ENCODE peak calls at places on chromosome 2, in five cellular contexts. R is HepG2, V is K562, P is H1, C is GM12878. O is an unnamed sample.

GRCh38 chr2:133377599-133377998 is 190.7 kb downstream of the NCKAP5 start:
- DNase-seq in C (no peak), R (no peak), V (no peak), P (peak), O (peak)

GRCh38 chr2:54666131-54666637 is 57.3 kb upstream of the EML6 start:
- DNase-seq in C (no peak), R (peak), V (no peak), P (no peak), O (no peak)

GRCh38 chr2:29725610-29726009 is 195.8 kb downstream of the ALK start:
- DNase-seq in R (no peak), P (no peak), V (no peak), C (no peak), O (no peak)

GRCh38 chr2:1567556-1568344 is 154.5 kb downstream of the TPO start:
- DNase-seq in V (no peak), P (no peak), C (no peak), R (no peak), O (no peak)

GRCh38 chr2:45821558-45822271 is 170.2 kb downstream of the PRKCE start:
- DNase-seq in C (no peak), V (no peak), P (no peak), R (peak), O (no peak)

GRCh38 chr2:179612108-179612507 is 249.3 kb downstream of the ZNF385B start:
- DNase-seq in P (no peak), R (no peak), C (no peak), V (no peak), O (no peak)

GRCh38 chr2:107358362-107358761 is 468.3 kb upstream of the RGPD4 start:
- DNase-seq in C (no peak), R (no peak), V (no peak), P (no peak), O (no peak)

GRCh38 chr2:208222351-208222750 is 32.5 kb downstream of the IDH1 start:
- DNase-seq in V (peak), R (no peak), C (no peak), P (no peak), O (no peak)

GRCh38 chr2:55431982-55432627 is 12.4 kb upstream of the CCDC88A start:
- DNase-seq in R (peak), C (no peak), V (peak), P (no peak), O (no peak)

GRCh38 chr2:40062381-40062780 is 283.3 kb upstream of the THUMPD2 start:
- DNase-seq in R (no peak), V (no peak), P (no peak), C (no peak), O (no peak)

GRCh38 chr2:233076749-233077148 is 16.6 kb downstream of the INPP5D start:
- DNase-seq in C (no peak), V (no peak), R (no peak), P (no peak), O (no peak)

GRCh38 chr2:161217597-161218185 is 57.5 kb downstream of the TANK start:
- DNase-seq in V (no peak), R (no peak), P (no peak), C (no peak), O (no peak)

GRCh38 chr2:239917128-239917956 is 107.8 kb downstream of the NDUFA10 start:
- DNase-seq in V (no peak), R (no peak), C (no peak), P (no peak), O (no peak)

GRCh38 chr2:213476641-213477040 is 192.4 kb downstream of the SPAG16 start:
- DNase-seq in R (no peak), C (no peak), P (no peak), V (no peak), O (no peak)

GRCh38 chr2:3669656-3670055 is 11.7 kb downstream of the ALLC start:
- DNase-seq in R (no peak), P (no peak), V (no peak), C (no peak), O (no peak)

DNA sequence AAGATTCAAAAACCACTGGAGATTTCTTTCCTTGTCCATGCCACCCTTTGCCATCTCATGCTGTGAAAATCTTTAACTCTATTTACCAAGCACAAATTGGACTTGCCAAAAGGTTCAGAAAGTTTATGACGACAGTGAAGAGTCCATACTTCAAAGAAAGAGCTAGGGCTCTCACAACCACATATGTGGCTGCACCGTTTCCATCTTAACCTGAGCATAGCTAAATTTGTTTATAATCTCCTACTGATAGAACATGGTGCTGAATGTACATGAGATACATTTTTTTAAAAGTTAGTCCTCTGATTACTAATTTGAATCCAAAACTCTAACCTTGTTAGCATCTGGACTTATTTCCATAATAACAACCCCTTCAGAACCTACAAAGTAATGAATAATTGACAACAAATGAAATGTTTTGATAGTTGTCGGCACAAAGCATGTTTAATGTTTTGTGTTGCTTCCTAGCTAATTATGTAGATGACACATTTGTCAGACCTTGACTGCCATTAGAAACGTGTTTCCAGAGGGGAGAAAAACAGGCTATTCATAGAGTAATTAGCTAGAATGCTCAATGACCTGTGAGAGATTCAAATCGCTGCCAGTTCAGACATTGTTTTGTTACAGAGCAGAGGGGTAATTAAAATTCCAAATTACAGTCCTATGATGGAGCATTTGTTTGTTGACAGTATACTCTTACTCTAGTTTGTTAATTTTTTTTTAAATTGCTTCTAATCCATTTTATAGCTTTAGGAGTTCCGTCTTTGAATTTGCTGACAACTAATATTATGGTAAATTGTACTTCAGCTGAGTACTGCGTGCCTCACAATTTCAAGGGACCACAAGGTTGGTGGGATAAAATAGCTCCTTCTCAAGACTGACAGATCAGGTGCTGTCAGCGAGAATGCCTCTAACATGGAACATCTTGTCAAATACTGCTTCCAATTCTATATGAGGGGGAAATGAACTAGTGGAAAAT is 31.8 kb downstream of the ARHGAP15 start:
- DNase-seq in V (no peak), C (no peak), R (no peak), P (no peak), O (no peak)
- TF ChIP-seq ATF2 in V (no peak), C (no peak), R (no peak), P (no peak), O (no peak)

GRCh38 chr2:153043385-153043784 is 325.0 kb downstream of the ARL6IP6 start:
- DNase-seq in R (no peak), P (no peak), V (no peak), C (no peak), O (no peak)

DNA sequence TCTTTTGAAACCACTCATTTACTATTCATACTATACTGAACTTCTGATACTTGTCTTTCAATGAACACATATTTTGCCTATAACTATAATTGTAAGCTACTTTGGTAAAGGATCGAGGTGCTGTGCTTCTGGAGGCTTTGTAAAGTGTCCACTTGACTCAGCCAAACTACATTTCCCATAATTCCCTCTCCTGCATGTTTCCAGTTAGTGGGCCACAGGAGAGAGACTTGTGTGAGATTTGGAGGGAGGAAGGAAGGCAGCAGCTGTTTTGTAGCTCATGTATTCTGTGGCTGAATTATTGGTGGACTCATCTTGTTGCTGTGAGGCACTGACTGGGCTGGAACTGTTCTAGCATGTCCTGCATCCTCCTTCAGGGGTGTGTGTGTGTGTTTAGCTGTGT is 328.8 kb downstream of the ARL6IP6 start:
- DNase-seq in C (no peak), R (no peak), V (no peak), P (no peak), O (no peak)
- TF ChIP-seq ATF2 in C (no peak), R (no peak), V (no peak), P (no peak), O (no peak)

GRCh38 chr2:25419678-25420242 is 78.0 kb upstream of the DNMT3A start:
- DNase-seq in P (no peak), C (peak), V (no peak), R (no peak), O (no peak)

GRCh38 chr2:25418944-25419677 is 77.4 kb upstream of the DNMT3A start:
- DNase-seq in V (no peak), C (peak), R (no peak), P (no peak), O (no peak)

GRCh38 chr2:25420820-25421237 is 79.1 kb upstream of the DNMT3A start:
- DNase-seq in V (no peak), C (peak), P (no peak), R (no peak), O (no peak)

GRCh38 chr2:25421746-25422431 is 80.2 kb upstream of the DNMT3A start:
- DNase-seq in R (peak), P (no peak), C (no peak), V (no peak), O (no peak)

DNA sequence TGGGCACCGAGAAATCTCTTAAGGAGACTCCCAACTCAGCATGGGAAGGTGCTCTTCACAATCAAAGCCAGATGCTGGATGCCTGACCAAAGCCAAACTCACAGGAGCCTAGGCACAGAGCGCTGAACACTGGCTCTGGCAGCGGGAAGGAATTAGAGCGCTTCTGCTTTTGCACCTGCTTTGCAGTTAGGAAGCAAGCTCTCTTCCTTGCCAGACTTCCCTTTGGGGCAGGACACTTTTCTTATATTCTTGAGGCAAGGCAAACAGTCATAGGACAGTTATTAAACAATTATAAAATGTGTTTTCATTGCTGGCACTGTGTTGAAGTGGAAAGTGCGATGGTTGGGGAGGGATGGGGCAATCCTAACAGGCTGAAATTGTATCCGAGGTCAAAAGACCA is 79.6 kb upstream of the DNMT3A start:
- DNase-seq in V (no peak), C (no peak), P (no peak), R (no peak), O (no peak)
- TF ChIP-seq ATF2 in V (no peak), C (no peak), P (no peak), R (no peak), O (no peak)

GRCh38 chr2:196177124-196177523 is 5.7 kb upstream of the STK17B start:
- DNase-seq in V (peak), C (no peak), R (no peak), P (no peak), O (no peak)
- TF ChIP-seq ATF2 in V (no peak), C (no peak), R (no peak), P (no peak), O (no peak)

GRCh38 chr2:407630-408029 is 119.7 kb upstream of the ALKAL2 start:
- DNase-seq in P (no peak), V (no peak), C (no peak), R (no peak), O (no peak)
- TF ChIP-seq ATF2 in P (no peak), V (no peak), C (no peak), R (no peak), O (no peak)

GRCh38 chr2:64654063-64654811 is 524 bp upstream of the SERTAD2 start:
- DNase-seq in C (no peak), V (no peak), R (peak), P (peak), O (peak)
- TF ChIP-seq ATF2 in C (no peak), V (no peak), R (no peak), P (no peak), O (no peak)

GRCh38 chr2:102618452-102619413 is 620 bp upstream of the SLC9A2 start:
- DNase-seq in V (peak), C (no peak), P (no peak), R (no peak), O (peak)
- TF ChIP-seq ATF2 in V (no peak), C (no peak), P (no peak), R (no peak), O (no peak)

O was measured in WTC11.